ENCODE peak calls at places on chromosomes 16 and 17, in seven cellular contexts. U, R, Z, F, V, M and K are unnamed samples.
A peak's percentile ranks its signal among the peaks of the same experiment; 100 is the strongest.

GRCh38 chr17:32878211-32878610 is 1.3 kb upstream of the MYO1D start:
- DNase-seq in U (no peak), R (peak; percentile 75), Z (no peak), F (no peak), V (peak; percentile 53), M (no peak), K (no peak)

GRCh38 chr17:499836-500543 is 147.4 kb upstream of the RPH3AL start:
- DNase-seq in U (no peak), R (peak; percentile 59), Z (no peak), F (no peak), V (no peak), M (no peak), K (no peak)

GRCh38 chr16:3797473-3797872 is 80.1 kb upstream of the TRAP1 start:
- DNase-seq in U (no peak), R (no peak), Z (no peak), F (no peak), V (no peak), M (no peak), K (no peak)

GRCh38 chr17:17129466-17129865 is 76.7 kb downstream of the PLD6 start:
- DNase-seq in U (peak; percentile 29), R (peak; percentile 24), Z (no peak), F (no peak), V (no peak), M (no peak), K (no peak)

GRCh38 chr17:3669548-3669947 is 936 bp downstream of the EMC6 start:
- DNase-seq in U (no peak), R (no peak), Z (no peak), F (no peak), V (no peak), M (no peak), K (no peak)

GRCh38 chr17:8680402-8680801 is 49.9 kb upstream of the MYH10 start:
- DNase-seq in U (no peak), R (no peak), Z (no peak), F (no peak), V (peak; percentile 37), M (no peak), K (no peak)

GRCh38 chr17:42323268-42323773 is 35.0 kb downstream of the STAT5A start:
- DNase-seq in U (no peak), R (no peak), Z (no peak), F (no peak), V (no peak), M (no peak), K (no peak)

GRCh38 chr16:50276801-50277560 is 10.6 kb downstream of the ADCY7 start:
- DNase-seq in U (no peak), R (no peak), Z (no peak), F (peak; percentile 41), V (no peak), M (no peak), K (no peak)

GRCh38 chr17:39209317-39210092 is 9.4 kb downstream of the RPL19 start:
- DNase-seq in U (peak; percentile 86), R (peak; percentile 83), Z (peak; percentile 29), F (no peak), V (peak; percentile 66), M (no peak), K (peak; percentile 54)

GRCh38 chr17:75634754-75635609 is 1.7 kb downstream of the SMIM5 start:
- DNase-seq in U (peak; percentile 64), R (peak; percentile 42), Z (no peak), F (no peak), V (no peak), M (no peak), K (no peak)

GRCh38 chr17:49574283-49574892 is 1.3 kb upstream of the NXPH3 start:
- DNase-seq in U (no peak), R (peak; percentile 46), Z (no peak), F (no peak), V (no peak), M (no peak), K (no peak)

GRCh38 chr16:56983211-56983751 is 6.1 kb upstream of the NLRC5 start:
- DNase-seq in U (peak; percentile 57), R (no peak), Z (no peak), F (no peak), V (no peak), M (no peak), K (no peak)

GRCh38 chr16:68490829-68491575 is 42.7 kb upstream of the SMPD3 start:
- DNase-seq in U (no peak), R (no peak), Z (no peak), F (peak; percentile 52), V (peak; percentile 16), M (no peak), K (peak; percentile 39)

GRCh38 chr17:11997972-11998233 is 628 bp upstream of the ZNF18 start:
- DNase-seq in U (no peak), R (no peak), Z (no peak), F (no peak), V (no peak), M (no peak), K (no peak)

GRCh38 chr16:27470567-27471431 is 68.8 kb downstream of the IL21R start:
- DNase-seq in U (no peak), R (no peak), Z (peak; percentile 84), F (no peak), V (peak; percentile 67), M (peak; percentile 10), K (no peak)

GRCh38 chr17:80220709-80221215 is 535 bp downstream of the SLC26A11 start:
- DNase-seq in U (no peak), R (no peak), Z (peak; percentile 14), F (no peak), V (peak; percentile 16), M (no peak), K (no peak)

GRCh38 chr16:87979352-87979751 is 28.1 kb downstream of the BANP start:
- DNase-seq in U (no peak), R (no peak), Z (no peak), F (no peak), V (no peak), M (no peak), K (no peak)

GRCh38 chr16:12737563-12737962 is 66.1 kb downstream of the CPPED1 start:
- DNase-seq in U (no peak), R (no peak), Z (no peak), F (no peak), V (no peak), M (no peak), K (no peak)

GRCh38 chr17:48804936-48805411 is 12.1 kb downstream of the TTLL6 start:
- DNase-seq in U (peak; percentile 70), R (peak; percentile 62), Z (peak; percentile 47), F (no peak), V (peak; percentile 65), M (no peak), K (peak; percentile 26)

GRCh38 chr17:55160501-55160900 is 104.3 kb upstream of the HLF start:
- DNase-seq in U (no peak), R (no peak), Z (no peak), F (no peak), V (no peak), M (no peak), K (no peak)
- H3K27me3 ChIP-seq in U (no peaks in the 10 kb centered on the region), R (no peaks in the 10 kb centered on the region), Z (no peaks in the 10 kb centered on the region), F (no peaks in the 10 kb centered on the region), V (no peaks in the 10 kb centered on the region), M (no peaks in the 10 kb centered on the region), K (no peaks in the 10 kb centered on the region)

DNA sequence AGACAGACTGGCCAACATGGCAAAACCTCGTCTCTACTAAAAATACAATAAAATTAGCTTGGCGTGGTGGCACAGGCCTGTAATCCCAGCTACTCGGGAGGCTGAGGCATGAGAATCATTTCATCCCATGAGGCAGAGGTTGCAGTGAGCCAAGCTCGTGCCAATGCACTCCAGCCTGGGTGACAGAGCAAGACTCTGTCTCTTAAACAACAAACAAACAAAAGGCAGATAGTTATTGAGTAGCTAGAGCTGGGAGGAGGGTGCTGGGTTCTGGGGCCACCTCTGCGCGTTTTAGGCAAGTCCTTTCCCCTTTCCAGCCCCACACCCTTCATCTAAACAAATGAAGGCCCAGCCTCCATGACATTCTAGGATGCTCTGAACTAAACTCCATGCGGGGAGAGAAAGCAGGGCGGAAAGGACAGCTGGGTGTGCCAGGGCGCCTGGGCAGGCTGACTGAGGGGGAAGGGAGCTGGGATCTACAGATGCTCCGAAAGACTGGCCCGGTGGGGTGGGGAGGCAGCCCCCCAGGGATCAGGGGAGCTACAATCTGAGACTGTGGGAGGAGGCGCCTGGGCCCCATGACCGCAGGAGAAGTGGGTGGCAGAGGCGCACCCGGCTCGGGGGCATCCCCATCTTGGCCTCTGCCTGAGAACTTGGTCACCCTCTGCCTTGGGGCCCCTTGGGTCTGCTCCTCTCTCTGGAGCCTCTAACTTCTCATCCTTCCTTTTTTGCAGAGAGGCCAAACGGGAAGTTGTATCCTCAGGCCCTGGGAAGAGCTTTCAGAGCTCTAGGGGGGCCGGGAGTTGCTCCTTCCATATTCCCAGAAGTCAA is 904 bp downstream of the ITGAL start:
- DNase-seq in U (no peak), R (peak; percentile 56), Z (no peak), F (no peak), V (no peak), M (no peak), K (peak; percentile 53)
- H3K4me3 ChIP-seq in U (peak overlapping the region; percentile 37), R (peak overlapping the region; percentile 53), Z (no peak overlapping the region), F (no peak overlapping the region), V (no peak overlapping the region), M (no peak overlapping the region), K (peak overlapping the region; percentile 64)

DNA sequence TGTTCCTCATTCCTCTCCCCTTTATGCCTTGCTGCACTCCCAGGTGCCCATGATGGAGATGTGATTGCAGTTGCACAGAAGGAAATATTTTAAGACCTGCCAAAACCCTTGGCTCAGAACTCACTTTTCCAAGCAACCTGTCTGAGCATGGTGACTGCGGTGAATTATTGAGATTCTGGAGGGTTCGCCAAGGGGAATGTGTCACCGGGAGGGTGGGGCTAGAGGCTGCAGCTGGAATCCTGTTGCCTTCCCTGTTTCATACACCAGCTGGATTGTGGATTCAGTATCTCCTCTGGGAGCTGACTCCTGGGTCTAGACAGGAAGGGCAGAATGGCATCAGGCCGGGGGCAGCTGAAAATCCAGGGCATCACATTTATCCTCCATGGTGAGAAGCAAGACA is 527.2 kb downstream of the TMEM114 start:
- DNase-seq in U (no peak), R (no peak), Z (no peak), F (no peak), V (no peak), M (no peak), K (no peak)
- TF ChIP-seq CTCF in U (no peak), R (no peak), Z (no peak), F (no peak), V (no peak), M (no peak), K (no peak)

GRCh38 chr17:78855561-78856165 is 15.0 kb upstream of the USP36 start:
- DNase-seq in U (peak; percentile 58), R (no peak), Z (no peak), F (no peak), V (no peak), M (no peak), K (no peak)

GRCh38 chr17:78853926-78854394 is 13.3 kb upstream of the USP36 start:
- DNase-seq in U (peak; percentile 33), R (no peak), Z (no peak), F (no peak), V (no peak), M (no peak), K (no peak)

GRCh38 chr17:78859051-78859450 is 18.4 kb upstream of the USP36 start:
- DNase-seq in U (no peak), R (no peak), Z (no peak), F (no peak), V (no peak), M (no peak), K (no peak)

GRCh38 chr17:78854508-78854907 is 13.9 kb upstream of the USP36 start:
- DNase-seq in U (peak; percentile 11), R (no peak), Z (no peak), F (no peak), V (no peak), M (no peak), K (no peak)

DNA sequence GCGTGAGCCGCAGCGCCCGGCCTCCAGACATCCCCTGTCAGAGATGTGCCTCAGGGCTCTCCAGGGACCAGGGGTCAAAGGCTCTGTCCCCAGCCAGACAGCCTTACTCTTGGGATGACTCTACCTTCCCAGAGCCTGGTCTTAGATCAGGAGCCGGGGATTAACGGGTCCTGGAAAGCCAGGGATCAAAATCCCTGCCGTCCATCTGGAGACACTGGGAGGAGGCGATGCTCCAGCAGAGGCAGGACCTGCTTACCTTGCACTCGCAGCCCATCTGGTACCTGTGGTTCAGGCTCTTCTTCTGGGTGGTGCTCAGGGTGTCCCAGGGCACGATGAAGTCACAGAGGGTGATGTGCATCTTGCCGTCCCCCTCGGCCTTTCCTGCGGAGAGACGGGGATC is 16.7 kb upstream of the USP36 start:
- DNase-seq in U (peak; percentile 46), R (no peak), Z (no peak), F (no peak), V (no peak), M (no peak), K (no peak)
- H3K27me3 ChIP-seq in U (no peaks in the 10 kb centered on the region), R (no peaks in the 10 kb centered on the region), Z (no peaks in the 10 kb centered on the region), F (no peaks in the 10 kb centered on the region), V (no peaks in the 10 kb centered on the region), M (no peaks in the 10 kb centered on the region), K (no peaks in the 10 kb centered on the region)